ENCODE peak calls at places on chromosome 3, in five cellular contexts. One of them, this sample, is unnamed.

GRCh38 chr3:157079677-157080369 is 80.1 kb downstream of the CCNL1 start:
- DNase-seq in AG09309: no peak
- DNase-seq in GM06990: no peak
- DNase-seq in GM20000: no peak
- DNase-seq in Caco-2: no peak
- DNase-seq in this sample: no peak

GRCh38 chr3:72231439-72232196 is 446.7 kb upstream of the PROK2 start:
- DNase-seq in AG09309: no peak
- DNase-seq in GM06990: no peak
- DNase-seq in GM20000: no peak
- DNase-seq in Caco-2: no peak
- DNase-seq in this sample: no peak

GRCh38 chr3:124267406-124267805 is 275.5 kb upstream of the ROPN1 start:
- DNase-seq in AG09309: no peak
- DNase-seq in GM06990: no peak
- DNase-seq in GM20000: no peak
- DNase-seq in Caco-2: no peak
- DNase-seq in this sample: no peak

GRCh38 chr3:158539414-158540014 is 31.5 kb upstream of the MLF1 start:
- DNase-seq in AG09309: no peak
- DNase-seq in GM06990: peak; percentile 10
- DNase-seq in GM20000: peak; percentile 9
- DNase-seq in Caco-2: peak; percentile 55
- DNase-seq in this sample: peak; percentile 16

GRCh38 chr3:72595927-72596610 is 252.2 kb downstream of the SHQ1 start:
- DNase-seq in AG09309: no peak
- DNase-seq in GM06990: no peak
- DNase-seq in GM20000: no peak
- DNase-seq in Caco-2: no peak
- DNase-seq in this sample: no peak

GRCh38 chr3:46112984-46113383 is 85.7 kb upstream of the XCR1 start:
- DNase-seq in AG09309: no peak
- DNase-seq in GM06990: no peak
- DNase-seq in GM20000: no peak
- DNase-seq in Caco-2: no peak
- DNase-seq in this sample: no peak

GRCh38 chr3:172065534-172065933 is 26.2 kb downstream of the FNDC3B start:
- DNase-seq in AG09309: no peak
- DNase-seq in GM06990: no peak
- DNase-seq in GM20000: no peak
- DNase-seq in Caco-2: no peak
- DNase-seq in this sample: peak; percentile 69

GRCh38 chr3:46093327-46093932 is 66.1 kb upstream of the XCR1 start:
- DNase-seq in AG09309: no peak
- DNase-seq in GM06990: no peak
- DNase-seq in GM20000: no peak
- DNase-seq in Caco-2: no peak
- DNase-seq in this sample: no peak

GRCh38 chr3:155675094-155675493 is 69.8 kb downstream of the PLCH1 start:
- DNase-seq in AG09309: no peak
- DNase-seq in GM06990: no peak
- DNase-seq in GM20000: no peak
- DNase-seq in Caco-2: no peak
- DNase-seq in this sample: no peak

GRCh38 chr3:11699083-11699427 is 55.3 kb upstream of the VGLL4 start:
- DNase-seq in AG09309: peak; percentile 79
- DNase-seq in GM06990: no peak
- DNase-seq in GM20000: no peak
- DNase-seq in Caco-2: no peak
- DNase-seq in this sample: no peak

GRCh38 chr3:42090973-42091731 is at the start of gene TRAK1:
- DNase-seq in AG09309: peak; percentile 78
- DNase-seq in GM06990: no peak
- DNase-seq in GM20000: no peak
- DNase-seq in Caco-2: no peak
- DNase-seq in this sample: no peak

GRCh38 chr3:99645277-99646106 is 7.1 kb downstream of the COL8A1 start:
- DNase-seq in AG09309: no peak
- DNase-seq in GM06990: no peak
- DNase-seq in GM20000: peak; percentile 25
- DNase-seq in Caco-2: peak; percentile 32
- DNase-seq in this sample: no peak

GRCh38 chr3:126132751-126133511 is 47.5 kb downstream of the ALDH1L1 start:
- DNase-seq in AG09309: no peak
- DNase-seq in GM06990: no peak
- DNase-seq in GM20000: no peak
- DNase-seq in Caco-2: peak; percentile 30
- DNase-seq in this sample: no peak

GRCh38 chr3:159865042-159865579 is 123.5 kb upstream of the IL12A start:
- DNase-seq in AG09309: peak; percentile 78
- DNase-seq in GM06990: no peak
- DNase-seq in GM20000: no peak
- DNase-seq in Caco-2: no peak
- DNase-seq in this sample: no peak

GRCh38 chr3:194715022-194715800 is 29.5 kb downstream of the FAM43A start:
- DNase-seq in AG09309: no peak
- DNase-seq in GM06990: no peak
- DNase-seq in GM20000: no peak
- DNase-seq in Caco-2: no peak
- DNase-seq in this sample: no peak

GRCh38 chr3:172272699-172273098 is 175.6 kb downstream of the GHSR start:
- DNase-seq in AG09309: peak; percentile 64
- DNase-seq in GM06990: no peak
- DNase-seq in GM20000: no peak
- DNase-seq in Caco-2: no peak
- DNase-seq in this sample: no peak

DNA sequence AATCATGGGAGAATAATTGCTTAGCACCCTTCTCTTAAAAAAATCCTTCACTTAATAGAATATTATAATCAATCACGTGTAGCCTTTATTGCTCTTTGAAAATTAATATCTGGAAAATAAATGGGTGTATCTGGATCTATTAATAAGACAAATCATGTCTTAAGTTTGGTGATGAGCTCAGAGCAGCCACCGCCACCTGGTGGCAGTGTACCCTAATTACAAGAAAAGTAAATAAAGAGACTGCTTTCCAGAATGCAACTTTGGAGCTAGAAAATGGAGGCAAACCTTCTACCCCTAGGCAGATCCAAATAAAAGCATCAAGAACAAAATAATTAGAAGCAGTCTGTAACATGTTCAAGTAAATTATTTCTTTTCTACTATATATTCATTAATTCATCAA is 43.5 kb downstream of the EPHB1 start:
- DNase-seq in AG09309: no peak
- DNase-seq in GM06990: no peak
- DNase-seq in GM20000: no peak
- DNase-seq in Caco-2: no peak
- DNase-seq in this sample: no peak
- TF ChIP-seq CTCF in AG09309: peak; percentile 23
- TF ChIP-seq CTCF in GM06990: peak; percentile 45
- TF ChIP-seq CTCF in GM20000: peak; percentile 7
- TF ChIP-seq CTCF in Caco-2: peak; percentile 11
- TF ChIP-seq CTCF in this sample: peak; percentile 23

GRCh38 chr3:142129516-142130171 is 19.7 kb downstream of the TFDP2 start:
- DNase-seq in AG09309: no peak
- DNase-seq in GM06990: no peak
- DNase-seq in GM20000: no peak
- DNase-seq in Caco-2: no peak
- DNase-seq in this sample: no peak
- TF ChIP-seq CTCF in AG09309: no peak
- TF ChIP-seq CTCF in GM06990: no peak
- TF ChIP-seq CTCF in GM20000: no peak
- TF ChIP-seq CTCF in Caco-2: no peak
- TF ChIP-seq CTCF in this sample: peak; percentile 45

DNA sequence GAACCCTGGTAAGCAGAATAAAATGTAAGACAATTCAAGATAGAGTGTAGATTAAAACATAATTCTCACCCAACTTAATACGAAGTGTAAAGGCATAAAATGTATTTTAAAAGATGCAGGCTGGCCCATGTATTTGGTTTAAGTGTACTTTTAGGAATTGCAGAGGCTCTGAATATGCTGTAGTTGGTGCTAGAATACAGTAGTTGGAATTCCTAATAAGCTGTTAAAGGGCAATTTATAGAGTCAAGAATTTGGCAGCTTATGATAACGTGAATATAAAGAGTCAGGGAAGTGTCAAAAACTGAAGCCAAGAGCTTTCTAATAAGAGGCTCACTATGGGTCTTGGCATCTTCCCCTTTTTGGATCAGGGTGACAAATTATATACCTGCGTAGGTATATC is 36.5 kb downstream of the ADAMTS9 start:
- DNase-seq in AG09309: no peak
- DNase-seq in GM06990: no peak
- DNase-seq in GM20000: no peak
- DNase-seq in Caco-2: no peak
- DNase-seq in this sample: no peak
- TF ChIP-seq CTCF in AG09309: no peak
- TF ChIP-seq CTCF in GM06990: no peak
- TF ChIP-seq CTCF in GM20000: no peak
- TF ChIP-seq CTCF in Caco-2: no peak
- TF ChIP-seq CTCF in this sample: no peak

DNA sequence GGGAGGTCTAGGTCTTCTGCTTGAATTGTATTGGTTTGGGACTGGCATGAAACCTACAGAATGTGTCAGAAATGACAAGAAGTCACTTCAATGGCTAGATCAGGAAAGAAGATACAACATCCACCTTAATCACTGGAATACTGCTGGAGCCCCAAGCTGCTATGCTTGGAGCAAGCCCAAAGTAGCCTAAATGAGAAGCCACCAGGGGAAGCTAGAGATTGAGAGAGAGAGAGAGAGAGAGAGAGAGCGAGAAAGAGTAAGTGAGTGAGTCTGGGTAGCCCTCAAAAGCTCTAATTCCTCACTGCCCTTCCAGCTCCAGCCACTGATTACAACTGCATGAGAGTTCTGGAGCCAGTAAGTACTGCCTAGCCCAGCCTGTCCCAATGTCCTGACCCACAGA is 529.2 kb upstream of the GOLIM4 start:
- DNase-seq in AG09309: no peak
- DNase-seq in GM06990: no peak
- DNase-seq in GM20000: no peak
- DNase-seq in Caco-2: no peak
- DNase-seq in this sample: no peak
- TF ChIP-seq CTCF in AG09309: no peak
- TF ChIP-seq CTCF in GM06990: no peak
- TF ChIP-seq CTCF in GM20000: no peak
- TF ChIP-seq CTCF in Caco-2: no peak
- TF ChIP-seq CTCF in this sample: no peak

GRCh38 chr3:170869645-170870593 is at the start of gene RPL22L1:
- DNase-seq in AG09309: peak; percentile 77
- DNase-seq in GM06990: peak; percentile 93
- DNase-seq in GM20000: peak; percentile 88
- DNase-seq in Caco-2: peak; percentile 92
- DNase-seq in this sample: peak; percentile 81
- TF ChIP-seq CTCF in AG09309: no peak
- TF ChIP-seq CTCF in GM06990: peak; percentile 21
- TF ChIP-seq CTCF in GM20000: no peak
- TF ChIP-seq CTCF in Caco-2: peak; percentile 3
- TF ChIP-seq CTCF in this sample: peak; percentile 32

GRCh38 chr3:179653106-179653776 is 401 bp downstream of the USP13 start:
- DNase-seq in AG09309: peak; percentile 52
- DNase-seq in GM06990: peak; percentile 84
- DNase-seq in GM20000: peak; percentile 73
- DNase-seq in Caco-2: peak; percentile 80
- DNase-seq in this sample: peak; percentile 61
- TF ChIP-seq CTCF in AG09309: peak; percentile 1
- TF ChIP-seq CTCF in GM06990: no peak
- TF ChIP-seq CTCF in GM20000: no peak
- TF ChIP-seq CTCF in Caco-2: peak; percentile 10
- TF ChIP-seq CTCF in this sample: peak; percentile 19

GRCh38 chr3:4571690-4572334 is 78.7 kb downstream of the ITPR1 start:
- DNase-seq in AG09309: no peak
- DNase-seq in GM06990: no peak
- DNase-seq in GM20000: no peak
- DNase-seq in Caco-2: peak; percentile 26
- DNase-seq in this sample: no peak
- TF ChIP-seq CTCF in AG09309: no peak
- TF ChIP-seq CTCF in GM06990: peak; percentile 28
- TF ChIP-seq CTCF in GM20000: no peak
- TF ChIP-seq CTCF in Caco-2: peak; percentile 33
- TF ChIP-seq CTCF in this sample: no peak